ENCODE peak calls at places on chromosome 19, in four cellular contexts. R is PC-9, A is sciatic nerve, B is H54. Q is an unnamed sample.

GRCh38 chr19:11116507-11116906 is 27.2 kb downstream of the LDLR start:
- DNase-seq in R (no peak), A (no peak), B (no peak), Q (no peak)

GRCh38 chr19:15296353-15296752 is 36.0 kb downstream of the BRD4 start:
- DNase-seq in R (no peak), A (no peak), B (no peak), Q (no peak)

GRCh38 chr19:35712529-35712909 is 5.3 kb upstream of the KMT2B start:
- DNase-seq in R (no peak), A (no peak), B (no peak), Q (peak)

GRCh38 chr19:40662925-40663711 is 27.3 kb downstream of the NUMBL start:
- DNase-seq in R (peak), A (peak), B (peak), Q (peak)

GRCh38 chr19:7975037-7975436 is 30.4 kb downstream of the ELAVL1 start:
- DNase-seq in R (no peak), A (no peak), B (no peak), Q (no peak)

GRCh38 chr19:38079926-38080380 is 144.1 kb downstream of the DPF1 start:
- DNase-seq in R (peak), A (no peak), B (peak), Q (no peak)

GRCh38 chr19:8324186-8325050 is 3.1 kb downstream of the RPS28 start:
- DNase-seq in R (no peak), A (no peak), B (no peak), Q (no peak)

GRCh38 chr19:30073152-30074000 is 131.3 kb downstream of the URI1 start:
- DNase-seq in R (no peak), A (peak), B (no peak), Q (no peak)

GRCh38 chr19:57165846-57166245 is 1.4 kb downstream of the DUXA start:
- DNase-seq in R (no peak), A (no peak), B (no peak), Q (no peak)

GRCh38 chr19:38173324-38174041 is 50.5 kb downstream of the DPF1 start:
- DNase-seq in R (no peak), A (no peak), B (peak), Q (no peak)

GRCh38 chr19:23822735-23823134 is 64.0 kb upstream of the ZNF681 start:
- DNase-seq in R (peak), A (no peak), B (no peak), Q (no peak)

GRCh38 chr19:36707134-36707533 is 19.7 kb downstream of the ZNF567 start:
- DNase-seq in R (no peak), A (no peak), B (no peak), Q (no peak)

GRCh38 chr19:47142779-47143178 is 12.1 kb downstream of the SAE1 start:
- DNase-seq in R (no peak), A (no peak), B (no peak), Q (no peak)

GRCh38 chr19:56071151-56071550 is 49.9 kb downstream of the ZNF787 start:
- DNase-seq in R (no peak), A (no peak), B (no peak), Q (no peak)

GRCh38 chr19:46998445-46999142 is 21.0 kb upstream of the NPAS1 start:
- DNase-seq in R (no peak), A (no peak), B (no peak), Q (no peak)

GRCh38 chr19:49875801-49876421 is 1.2 kb downstream of the AKT1S1 start:
- DNase-seq in R (no peak), A (peak), B (no peak), Q (peak)

GRCh38 chr19:33779849-33780248 is 16.8 kb upstream of the KCTD15 start:
- DNase-seq in R (no peak), A (no peak), B (no peak), Q (no peak)

Q was measured in activated B cell treated with CpG ODN at 0.5 μM for 24 hours.